ENCODE peak calls at places on chromosomes 2 and 18, in four cellular contexts. Y is heart left ventricle, X is Peyer's patch, K is thyroid gland. D is an unnamed sample.

GRCh38 chr18:67318651-67319050 is 197.9 kb downstream of the DSEL start:
- DNase-seq in Y (no peak), X (no peak), K (no peak), D (no peak)

GRCh38 chr18:73047688-73048087 is 179.9 kb upstream of the NETO1 start:
- DNase-seq in Y (no peak), X (no peak), K (no peak), D (no peak)

GRCh38 chr18:23401400-23402347 is 51.4 kb upstream of the RIOK3 start:
- DNase-seq in Y (no peak), X (peak; percentile 72), K (peak; percentile 87), D (no peak)

GRCh38 chr2:5969301-5969700 is 277.1 kb downstream of the SOX11 start:
- DNase-seq in Y (no peak), X (no peak), K (no peak), D (no peak)

GRCh38 chr2:226615891-226616290 is 183.7 kb downstream of the IRS1 start:
- DNase-seq in Y (no peak), X (no peak), K (no peak), D (no peak)

GRCh38 chr2:66683068-66683467 is 248.1 kb downstream of the MEIS1 start:
- DNase-seq in Y (no peak), X (no peak), K (no peak), D (no peak)

GRCh38 chr2:29073913-29074312 is 410 bp downstream of the PCARE start:
- DNase-seq in Y (no peak), X (no peak), K (no peak), D (no peak)

GRCh38 chr2:157784169-157784822 is 91.8 kb downstream of the ACVR1 start:
- DNase-seq in Y (peak; percentile 58), X (peak; percentile 83), K (peak; percentile 73), D (no peak)

GRCh38 chr2:238269741-238270140 is 18.7 kb downstream of the PER2 start:
- DNase-seq in Y (no peak), X (no peak), K (no peak), D (no peak)

GRCh38 chr2:199977984-199978415 is 22.6 kb downstream of the MAIP1 start:
- DNase-seq in Y (no peak), X (peak; percentile 63), K (no peak), D (no peak)

GRCh38 chr2:223267160-223267951 is 215.4 kb downstream of the KCNE4 start:
- DNase-seq in Y (no peak), X (no peak), K (no peak), D (no peak)

GRCh38 chr2:44839370-44839769 is 102.1 kb upstream of the SIX3 start:
- DNase-seq in Y (no peak), X (no peak), K (no peak), D (no peak)

GRCh38 chr2:100246163-100247145 is 75.8 kb downstream of the LONRF2 start:
- DNase-seq in Y (no peak), X (no peak), K (no peak), D (no peak)

GRCh38 chr2:191929288-191929687 is 82.4 kb upstream of the CAVIN2 start:
- DNase-seq in Y (no peak), X (no peak), K (no peak), D (no peak)

GRCh38 chr2:37623971-37624897 is 47.2 kb downstream of the CDC42EP3 start:
- DNase-seq in Y (no peak), X (no peak), K (no peak), D (no peak)

GRCh38 chr18:2316686-2317308 is 254.5 kb downstream of the METTL4 start:
- DNase-seq in Y (no peak), X (no peak), K (no peak), D (no peak)

GRCh38 chr2:233519787-233520611 is 46.6 kb downstream of the USP40 start:
- DNase-seq in Y (no peak), X (no peak), K (no peak), D (no peak)

GRCh38 chr18:69840445-69840844 is 107.2 kb downstream of the CD226 start:
- DNase-seq in Y (no peak), X (no peak), K (no peak), D (no peak)

GRCh38 chr2:65299246-65299645 is 71.6 kb downstream of the ACTR2 start:
- DNase-seq in Y (no peak), X (no peak), K (no peak), D (no peak)

GRCh38 chr2:191245046-191245868 is at the start of gene MYO1B:
- DNase-seq in Y (peak; percentile 80), X (peak; percentile 76), K (peak; percentile 84), D (no peak)

GRCh38 chr2:41879367-41879871 is 168.4 kb upstream of the PKDCC start:
- DNase-seq in Y (no peak), X (no peak), K (no peak), D (no peak)

GRCh38 chr18:55323051-55323994 is 264.7 kb downstream of the TCF4 start:
- DNase-seq in Y (no peak), X (no peak), K (no peak), D (no peak)

GRCh38 chr2:40200516-40200915 is 251.4 kb downstream of the SLC8A1 start:
- DNase-seq in Y (no peak), X (no peak), K (no peak), D (no peak)

GRCh38 chr2:201984800-201985525 is 48.7 kb upstream of the FZD7 start:
- DNase-seq in Y (no peak), X (no peak), K (peak; percentile 26), D (no peak)

GRCh38 chr18:5137261-5137660 is 59.8 kb downstream of the AKAIN1 start:
- DNase-seq in Y (no peak), X (no peak), K (no peak), D (no peak)

GRCh38 chr18:23400918-23401317 is 52.2 kb upstream of the RIOK3 start:
- DNase-seq in Y (no peak), X (no peak), K (no peak), D (no peak)

GRCh38 chr2:139526781-139527180 is 746.6 kb upstream of the NXPH2 start:
- DNase-seq in Y (no peak), X (no peak), K (no peak), D (no peak)

GRCh38 chr18:9571546-9571945 is 42.8 kb downstream of the PPP4R1 start:
- DNase-seq in Y (no peak), X (no peak), K (no peak), D (no peak)

GRCh38 chr2:239950144-239950920 is 74.8 kb downstream of the NDUFA10 start:
- DNase-seq in Y (no peak), X (no peak), K (no peak), D (no peak)

GRCh38 chr2:1306029-1306686 is 107.1 kb upstream of the TPO start:
- DNase-seq in Y (no peak), X (no peak), K (no peak), D (no peak)

GRCh38 chr18:9103488-9103887 is 989 bp downstream of the NDUFV2 start:
- DNase-seq in Y (no peak), X (no peak), K (no peak), D (no peak)

GRCh38 chr2:201768918-201769317 is 11.8 kb downstream of the ALS2 start:
- DNase-seq in Y (no peak), X (no peak), K (no peak), D (no peak)

GRCh38 chr18:61876899-61877298 is 15.9 kb downstream of the RNF152 start:
- DNase-seq in Y (no peak), X (no peak), K (no peak), D (no peak)

GRCh38 chr2:120995656-120996190 is 260.1 kb downstream of the GLI2 start:
- DNase-seq in Y (no peak), X (no peak), K (no peak), D (no peak)

GRCh38 chr2:234203135-234203984 is 152.9 kb downstream of the SPP2 start:
- DNase-seq in Y (no peak), X (no peak), K (no peak), D (no peak)

GRCh38 chr2:10536569-10537133 is 88.5 kb upstream of the ODC1 start:
- DNase-seq in Y (no peak), X (no peak), K (no peak), D (no peak)

GRCh38 chr2:226114436-226114835 is 685.2 kb downstream of the IRS1 start:
- DNase-seq in Y (peak; percentile 28), X (no peak), K (no peak), D (no peak)

GRCh38 chr2:52536929-52537460 is 1230.6 kb upstream of the CHAC2 start:
- DNase-seq in Y (no peak), X (no peak), K (no peak), D (no peak)

GRCh38 chr2:56476509-56477071 is 292.8 kb downstream of the CCDC85A start:
- DNase-seq in Y (no peak), X (no peak), K (no peak), D (no peak)

GRCh38 chr2:75155115-75155514 is 44.2 kb downstream of the TACR1 start:
- DNase-seq in Y (no peak), X (no peak), K (no peak), D (no peak)

GRCh38 chr2:177392373-177393246 is at the start of gene AGPS:
- DNase-seq in Y (peak; percentile 87), X (peak; percentile 89), K (peak; percentile 80), D (peak; percentile 10)
- TF ChIP-seq POLR2A in Y (no peak), X (peak; percentile 31), K (no peak), D (peak; percentile 49)

DNA sequence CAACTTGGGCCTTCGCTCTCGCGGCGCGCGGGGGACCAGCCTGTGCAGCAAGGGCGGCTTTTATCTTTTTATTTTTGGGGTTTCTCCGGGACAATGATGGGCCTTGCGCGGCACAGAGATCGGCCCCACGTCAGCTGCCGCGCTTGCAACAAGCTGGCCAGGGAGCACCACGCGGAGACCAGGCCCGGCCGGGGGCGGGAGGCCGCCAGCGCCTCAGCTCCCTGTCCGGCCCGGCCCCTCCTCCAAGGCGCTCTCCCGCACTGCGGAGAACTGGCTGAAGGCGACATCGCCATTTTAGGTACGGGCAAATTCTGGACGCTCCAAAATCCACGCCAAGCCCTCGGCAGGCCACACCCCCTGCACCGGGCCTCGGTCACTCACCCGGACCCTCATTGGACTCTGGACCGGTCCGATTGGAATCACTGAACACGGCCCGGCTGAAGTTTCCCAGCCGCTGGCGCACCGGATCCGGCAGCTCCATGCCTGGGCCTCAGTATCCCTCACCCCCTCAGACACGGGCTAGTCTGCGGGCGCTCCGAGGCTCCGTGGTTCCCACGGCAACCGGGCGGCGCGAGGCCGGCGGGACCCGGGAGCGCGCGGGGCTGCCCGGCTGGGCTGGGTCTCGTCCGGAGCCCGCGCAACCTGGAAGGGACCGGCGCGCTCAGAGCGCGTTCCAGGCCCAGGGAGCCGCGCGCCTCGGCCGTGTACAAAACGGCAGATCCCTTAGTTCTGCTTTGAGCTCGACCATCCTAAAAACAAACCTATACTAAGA is at the start of gene TMEM17:
- DNase-seq in Y (peak; percentile 95), X (peak; percentile 88), K (peak; percentile 93), D (peak; percentile 16)
- TF ChIP-seq POLR2A in Y (no peak), X (peak; percentile 27), K (no peak), D (peak; percentile 46)

GRCh38 chr2:71570951-71571460 is 117.6 kb downstream of the DYSF start:
- DNase-seq in Y (no peak), X (no peak), K (no peak), D (no peak)
- TF ChIP-seq POLR2A in Y (no peak), X (no peak), K (no peak), D (no peak)

GRCh38 chr2:46296840-46297545 is at the start of gene EPAS1:
- DNase-seq in Y (peak; percentile 98), X (peak; percentile 97), K (peak; percentile 93), D (peak; percentile 50)
- TF ChIP-seq POLR2A in Y (peak; percentile 61), X (peak; percentile 32), K (peak; percentile 80), D (no peak)

D was measured in esophagus squamous epithelium.